ENCODE peak calls at places on chromosomes 11 and 22, in four cellular contexts. M is WTC11, Q is K562, O is GM12878. J is an unnamed sample.

GRCh38 chr11:105910095-105910715 is 111.8 kb downstream of the MSANTD4 start:
- DNase-seq in M (no peak), Q (no peak), O (no peak), J (no peak)

GRCh38 chr11:21771097-21771496 is 421.8 kb upstream of the ANO5 start:
- DNase-seq in M (no peak), Q (no peak), O (no peak), J (no peak)

GRCh38 chr11:69014084-69014935 is 1.3 kb upstream of the MRGPRF start:
- DNase-seq in M (no peak), Q (no peak), O (no peak), J (peak; percentile 13)

GRCh38 chr11:66277475-66278391 is at the start of gene CNIH2:
- DNase-seq in M (peak; percentile 59), Q (peak; percentile 80), O (no peak), J (no peak)

GRCh38 chr11:26930518-26931247 is 63.2 kb upstream of the FIBIN start:
- DNase-seq in M (no peak), Q (no peak), O (no peak), J (no peak)

GRCh38 chr11:64296830-64297721 is 3.1 kb upstream of the CATSPERZ start:
- DNase-seq in M (no peak), Q (no peak), O (no peak), J (no peak)

GRCh38 chr11:129190087-129190486 is 2.0 kb downstream of the ARHGAP32 start:
- DNase-seq in M (no peak), Q (no peak), O (no peak), J (no peak)

GRCh38 chr11:80592546-80592945 is 1151.7 kb upstream of the TENM4 start:
- DNase-seq in M (no peak), Q (no peak), O (no peak), J (no peak)

GRCh38 chr11:72813740-72814138 is 472 bp upstream of the ATG16L2 start:
- DNase-seq in M (no peak), Q (peak; percentile 80), O (no peak), J (peak; percentile 65)

GRCh38 chr11:116960916-116961315 is 123.5 kb upstream of the APOA1 start:
- DNase-seq in M (no peak), Q (no peak), O (no peak), J (no peak)

GRCh38 chr22:42794551-42795510 is 62.2 kb downstream of the ARFGAP3 start:
- DNase-seq in M (peak; percentile 49), Q (no peak), O (no peak), J (peak; percentile 31)

GRCh38 chr11:67278135-67278938 is 10.8 kb upstream of the ANKRD13D start:
- DNase-seq in M (no peak), Q (no peak), O (no peak), J (no peak)

GRCh38 chr11:119721129-119722120 is 7.6 kb downstream of the NECTIN1 start:
- DNase-seq in M (peak; percentile 77), Q (peak; percentile 43), O (no peak), J (peak; percentile 67)

GRCh38 chr11:74371269-74372039 is 26.8 kb downstream of the PGM2L1 start:
- DNase-seq in M (no peak), Q (no peak), O (no peak), J (no peak)

GRCh38 chr11:7490054-7490453 is 4.7 kb downstream of the OLFML1 start:
- DNase-seq in M (no peak), Q (no peak), O (no peak), J (no peak)

GRCh38 chr11:78902771-78903507 is 328.3 kb upstream of the NARS2 start:
- DNase-seq in M (no peak), Q (peak; percentile 20), O (no peak), J (no peak)

DNA sequence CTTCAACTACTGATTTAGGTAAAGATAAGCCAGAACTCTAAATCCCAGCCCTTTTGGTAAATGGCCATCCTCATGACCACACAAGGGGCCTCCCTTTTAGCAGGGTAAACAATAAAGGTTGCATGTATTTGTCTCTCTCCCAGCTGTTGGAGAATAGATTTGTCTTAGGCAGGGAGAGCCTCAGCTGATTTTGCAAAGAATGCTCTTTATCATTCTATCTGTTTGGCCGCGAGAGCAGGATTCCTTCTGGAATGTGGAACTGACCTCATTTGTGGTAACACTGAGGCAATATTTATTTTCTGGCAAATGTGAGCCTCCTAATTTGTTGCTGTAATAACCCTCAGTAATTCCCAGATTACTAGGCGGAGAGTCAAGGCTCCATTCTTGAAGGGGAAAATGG is 15.3 kb downstream of the PTS start:
- DNase-seq in M (no peak), Q (no peak), O (no peak), J (peak; percentile 76)
- TF ChIP-seq NR2C2 in M (no peak), Q (no peak), O (no peak), J (no peak)

GRCh38 chr11:115330693-115331482 is 173.3 kb downstream of the CADM1 start:
- DNase-seq in M (no peak), Q (no peak), O (no peak), J (no peak)

GRCh38 chr11:115333951-115334350 is 170.3 kb downstream of the CADM1 start:
- DNase-seq in M (no peak), Q (no peak), O (no peak), J (no peak)

GRCh38 chr11:115333106-115333505 is 171.1 kb downstream of the CADM1 start:
- DNase-seq in M (no peak), Q (no peak), O (no peak), J (no peak)

GRCh38 chr11:115338476-115338875 is 165.7 kb downstream of the CADM1 start:
- DNase-seq in M (no peak), Q (no peak), O (no peak), J (no peak)

GRCh38 chr11:115334932-115335788 is 169.1 kb downstream of the CADM1 start:
- DNase-seq in M (no peak), Q (peak; percentile 14), O (no peak), J (peak; percentile 19)
- TF ChIP-seq NR2C2 in M (no peak), Q (no peak), O (no peak), J (no peak)

DNA sequence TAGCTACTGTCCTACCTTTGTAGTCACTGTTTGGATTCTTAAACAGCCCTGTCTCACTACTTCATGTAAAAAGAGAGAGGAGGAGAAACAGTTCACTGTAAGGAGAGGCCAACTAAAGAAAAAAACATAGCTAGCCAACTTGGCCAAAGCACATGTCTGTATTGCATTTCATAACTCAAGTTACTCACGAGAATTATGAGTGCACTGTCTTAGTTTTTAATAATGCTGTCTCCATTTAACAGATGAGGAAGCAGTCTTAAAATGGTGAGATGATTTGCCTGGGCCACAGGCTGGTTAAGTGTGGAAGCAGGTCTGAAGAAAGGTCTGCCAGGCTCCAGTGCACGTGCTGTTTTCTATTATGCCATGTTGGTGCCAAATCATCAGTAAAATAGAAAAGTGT is 104.5 kb downstream of the UVRAG start:
- DNase-seq in M (no peak), Q (no peak), O (no peak), J (no peak)
- TF ChIP-seq NR2C2 in M (no peak), Q (no peak), O (no peak), J (no peak)

GRCh38 chr22:39240841-39241631 is 3.7 kb downstream of the PDGFB start:
- DNase-seq in M (no peak), Q (no peak), O (no peak), J (peak; percentile 91)
- TF ChIP-seq NR2C2 in M (no peak), Q (no peak), O (no peak), J (peak; percentile 85)

GRCh38 chr11:126547161-126547560 is 191.7 kb downstream of the ST3GAL4 start:
- DNase-seq in M (no peak), Q (no peak), O (no peak), J (no peak)
- TF ChIP-seq NR2C2 in M (no peak), Q (no peak), O (no peak), J (no peak)

GRCh38 chr11:62125316-62125715 is 1.5 kb downstream of the INCENP start:
- DNase-seq in M (no peak), Q (peak; percentile 15), O (no peak), J (no peak)
- TF ChIP-seq NR2C2 in M (no peak), Q (no peak), O (no peak), J (no peak)

GRCh38 chr22:36327922-36328551 is 59.7 kb downstream of the MYH9 start:
- DNase-seq in M (no peak), Q (no peak), O (no peak), J (no peak)
- TF ChIP-seq NR2C2 in M (no peak), Q (no peak), O (no peak), J (no peak)

GRCh38 chr11:123166095-123166559 is 28.9 kb downstream of the CLMP start:
- DNase-seq in M (peak; percentile 80), Q (peak; percentile 18), O (no peak), J (no peak)
- TF ChIP-seq NR2C2 in M (no peak), Q (no peak), O (no peak), J (no peak)